ENCODE peak calls at places on chromosomes 2 and 18, in six cellular contexts. D is IMR-90, Q is mesenchymal stem cell, M is H1, K is neuronal stem cell, C is trophoblast cell. X is an unnamed sample.

GRCh38 chr2:200435379-200435778 is 74.5 kb downstream of the KCTD18 start:
- DNase-seq in Q (peak), K (no peak), C (no peak), M (no peak), D (peak), X (no peak)

GRCh38 chr18:79394438-79395307 is 1.1 kb upstream of the NFATC1 start:
- DNase-seq in K (no peak), M (no peak), Q (peak), C (peak), D (peak), X (peak)

GRCh38 chr2:107728586-107728985 is 98.1 kb upstream of the RGPD4 start:
- DNase-seq in Q (no peak), K (no peak), M (no peak), C (no peak), D (no peak), X (no peak)

GRCh38 chr2:156435725-156436476 is at the start of gene GPD2:
- DNase-seq in K (peak), M (peak), Q (peak), D (peak), C (peak), X (peak)

GRCh38 chr2:35454966-35455638 is 900.5 kb upstream of the CRIM1 start:
- DNase-seq in K (no peak), Q (peak), M (peak), C (no peak), D (no peak), X (peak)

GRCh38 chr2:241199286-241199685 is 10.8 kb downstream of the ANO7 start:
- DNase-seq in K (no peak), M (no peak), D (no peak), Q (no peak), C (no peak), X (no peak)

GRCh38 chr2:25744055-25744454 is 70.7 kb upstream of the DTNB start:
- DNase-seq in M (no peak), K (no peak), Q (no peak), C (no peak), D (no peak), X (no peak)

GRCh38 chr2:84495539-84496146 is 20.7 kb upstream of the DNAH6 start:
- DNase-seq in D (peak), C (no peak), K (peak), Q (peak), M (no peak), X (peak)

GRCh38 chr2:114011709-114012108 is 121.8 kb downstream of the ACTR3 start:
- DNase-seq in Q (no peak), M (no peak), K (no peak), D (no peak), C (no peak), X (no peak)

GRCh38 chr18:28511421-28511821 is 334.5 kb upstream of the CDH2 start:
- DNase-seq in K (no peak), D (peak), C (no peak), M (no peak), Q (peak), X (peak)

GRCh38 chr2:226892729-226893128 is 56.9 kb downstream of the RHBDD1 start:
- DNase-seq in M (no peak), K (no peak), D (peak), C (no peak), Q (no peak), X (no peak)

GRCh38 chr18:70333757-70334156 is 44.9 kb downstream of the SOCS6 start:
- DNase-seq in Q (peak), C (peak), K (no peak), M (no peak), D (peak), X (peak)

GRCh38 chr2:143890799-143891198 is 629.1 kb downstream of the ZEB2 start:
- DNase-seq in C (no peak), Q (no peak), M (no peak), K (no peak), D (peak), X (peak)

GRCh38 chr2:232779465-232779864 is 3.1 kb upstream of the KCNJ13 start:
- DNase-seq in D (no peak), K (no peak), M (no peak), C (peak), Q (no peak), X (no peak)

GRCh38 chr2:188346059-188346458 is 54.4 kb downstream of the GULP1 start:
- DNase-seq in D (no peak), M (no peak), K (no peak), C (no peak), Q (no peak), X (no peak)

GRCh38 chr2:237365671-237366070 is 48.3 kb downstream of the COL6A3 start:
- DNase-seq in M (no peak), D (no peak), K (no peak), C (no peak), Q (no peak), X (no peak)

GRCh38 chr2:224412064-224412921 is 10.4 kb upstream of the FAM124B start:
- DNase-seq in Q (peak), D (peak), C (no peak), M (no peak), K (no peak), X (no peak)

GRCh38 chr2:200454839-200455801 is 54.7 kb downstream of the KCTD18 start:
- DNase-seq in Q (peak), K (no peak), D (peak), M (no peak), C (no peak), X (peak)

GRCh38 chr2:17539596-17539992 is 902 bp upstream of the VSNL1 start:
- DNase-seq in D (no peak), Q (peak), K (no peak), C (peak), M (no peak), X (peak)
- H3K4me3 ChIP-seq in D (no peak), Q (peak), K (peak), C (peak), M (peak), X (peak)

GRCh38 chr2:119759451-119760236 is at the start of gene PTPN4:
- DNase-seq in C (peak), D (peak), Q (peak), M (peak), K (peak), X (peak)
- H3K18ac ChIP-seq in C (peak), D (peak), Q (peak), M (peak), K (peak), X (peak)

DNA sequence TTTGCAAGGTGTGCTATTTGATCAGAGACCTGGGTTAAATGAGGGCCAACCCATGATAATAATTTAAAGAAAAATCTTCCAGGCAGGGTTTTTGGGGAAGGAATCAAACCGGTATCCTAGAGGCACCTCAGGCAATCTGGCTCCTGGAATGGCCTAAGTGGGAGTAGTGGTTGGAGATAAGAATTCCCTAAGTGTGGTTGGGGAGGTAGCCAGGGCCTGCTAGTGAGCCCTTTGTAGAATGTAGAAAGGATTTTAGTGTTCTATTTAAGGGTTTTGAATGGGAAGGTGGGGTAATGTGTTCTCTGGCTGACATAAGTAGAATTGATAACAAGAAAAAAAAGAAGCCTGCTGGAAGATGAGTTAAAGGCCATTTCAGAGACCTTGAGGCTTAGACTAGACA is 422.2 kb downstream of the XIRP2 start:
- DNase-seq in C (no peak), M (no peak), D (no peak), Q (no peak), K (no peak), X (peak)
- H3K4me3 ChIP-seq in C (no peak), M (no peak), D (no peak), Q (no peak), K (no peak), X (no peak)

GRCh38 chr18:23263551-23264235 is 128.4 kb downstream of the CABLES1 start:
- DNase-seq in K (no peak), D (no peak), C (no peak), Q (no peak), M (no peak), X (no peak)

GRCh38 chr18:23258566-23259265 is 123.4 kb downstream of the CABLES1 start:
- DNase-seq in K (no peak), M (no peak), Q (no peak), C (peak), D (no peak), X (peak)

GRCh38 chr18:23259701-23260661 is 124.7 kb downstream of the CABLES1 start:
- DNase-seq in M (no peak), C (peak), Q (peak), D (peak), K (peak), X (peak)

GRCh38 chr18:23257686-23258565 is 122.6 kb downstream of the CABLES1 start:
- DNase-seq in Q (peak), C (peak), D (peak), M (no peak), K (no peak), X (no peak)

GRCh38 chr18:23260932-23261590 is 125.8 kb downstream of the CABLES1 start:
- DNase-seq in M (no peak), C (no peak), D (no peak), Q (no peak), K (no peak), X (no peak)
- H3K18ac ChIP-seq in M (peak), C (peak), D (no peak), Q (peak), K (peak), X (peak)

GRCh38 chr2:218368150-218368528 is 11.5 kb downstream of the CATIP start:
- DNase-seq in Q (no peak), M (no peak), D (no peak), C (no peak), K (no peak), X (no peak)
- H3K4me3 ChIP-seq in Q (peak), M (peak), D (no peak), C (peak), K (no peak), X (peak)

GRCh38 chr2:119760876-119761275 is 1.2 kb downstream of the PTPN4 start:
- DNase-seq in M (no peak), C (no peak), Q (peak), K (no peak), D (peak), X (no peak)

GRCh38 chr2:119756837-119757236 is 2.9 kb upstream of the PTPN4 start:
- DNase-seq in M (no peak), C (no peak), D (peak), K (no peak), Q (peak), X (no peak)

GRCh38 chr2:119760237-119760807 is 600 bp downstream of the PTPN4 start:
- DNase-seq in Q (no peak), C (peak), D (no peak), M (no peak), K (no peak), X (peak)

GRCh38 chr2:119755906-119756305 is 3.8 kb upstream of the PTPN4 start:
- DNase-seq in Q (no peak), K (no peak), D (no peak), M (no peak), C (no peak), X (no peak)

GRCh38 chr2:119758881-119759450 is 756 bp upstream of the PTPN4 start:
- DNase-seq in Q (no peak), D (no peak), C (no peak), K (no peak), M (no peak), X (no peak)
- H3K18ac ChIP-seq in Q (peak), D (peak), C (no peak), K (no peak), M (no peak), X (no peak)